ENCODE peak calls at places on chromosome 12, in nine cellular contexts. One of them, this sample, is unnamed.

GRCh38 chr12:48455116-48455515 is 17.2 kb upstream of the ANP32D start:
- DNase-seq in AG09309: no peak
- DNase-seq in GM10248: no peak
- DNase-seq in mucosa of descending colon: no peak
- DNase-seq in activated CD8-positive, alpha-beta T cell treated with anti-CD3 and anti-CD28 coated beads for 36 hours: no peak
- DNase-seq in left ventricle myocardium inferior: no peak
- DNase-seq in progenitor cell of endocrine pancreas: no peak
- DNase-seq in CD4-positive, alpha-beta T cell: no peak
- DNase-seq in A673: no peak
- DNase-seq in this sample: no peak

GRCh38 chr12:93108958-93109357 is 179.9 kb upstream of the EEA1 start:
- DNase-seq in left ventricle myocardium inferior: no peak
- DNase-seq in GM10248: no peak
- DNase-seq in AG09309: peak; percentile 37
- DNase-seq in progenitor cell of endocrine pancreas: no peak
- DNase-seq in CD4-positive, alpha-beta T cell: no peak
- DNase-seq in A673: peak; percentile 84
- DNase-seq in mucosa of descending colon: no peak
- DNase-seq in activated CD8-positive, alpha-beta T cell treated with anti-CD3 and anti-CD28 coated beads for 36 hours: no peak
- DNase-seq in this sample: no peak

GRCh38 chr12:62684586-62685295 is 218.1 kb downstream of the MON2 start:
- DNase-seq in mucosa of descending colon: peak; percentile 52
- DNase-seq in A673: peak; percentile 75
- DNase-seq in AG09309: peak; percentile 71
- DNase-seq in CD4-positive, alpha-beta T cell: no peak
- DNase-seq in left ventricle myocardium inferior: peak; percentile 81
- DNase-seq in GM10248: no peak
- DNase-seq in activated CD8-positive, alpha-beta T cell treated with anti-CD3 and anti-CD28 coated beads for 36 hours: no peak
- DNase-seq in progenitor cell of endocrine pancreas: no peak
- DNase-seq in this sample: no peak

GRCh38 chr12:95700316-95700785 is 90.2 kb downstream of the NTN4 start:
- DNase-seq in progenitor cell of endocrine pancreas: no peak
- DNase-seq in GM10248: peak; percentile 68
- DNase-seq in CD4-positive, alpha-beta T cell: no peak
- DNase-seq in AG09309: peak; percentile 80
- DNase-seq in mucosa of descending colon: no peak
- DNase-seq in activated CD8-positive, alpha-beta T cell treated with anti-CD3 and anti-CD28 coated beads for 36 hours: no peak
- DNase-seq in A673: no peak
- DNase-seq in left ventricle myocardium inferior: no peak
- DNase-seq in this sample: peak; percentile 72

GRCh38 chr12:92470608-92471021 is 232.2 kb upstream of the PLEKHG7 start:
- DNase-seq in mucosa of descending colon: no peak
- DNase-seq in activated CD8-positive, alpha-beta T cell treated with anti-CD3 and anti-CD28 coated beads for 36 hours: peak; percentile 78
- DNase-seq in A673: no peak
- DNase-seq in GM10248: peak; percentile 15
- DNase-seq in AG09309: no peak
- DNase-seq in progenitor cell of endocrine pancreas: no peak
- DNase-seq in left ventricle myocardium inferior: no peak
- DNase-seq in CD4-positive, alpha-beta T cell: no peak
- DNase-seq in this sample: no peak

GRCh38 chr12:26282339-26282945 is 87.1 kb downstream of the SSPN start:
- DNase-seq in AG09309: no peak
- DNase-seq in mucosa of descending colon: no peak
- DNase-seq in progenitor cell of endocrine pancreas: no peak
- DNase-seq in activated CD8-positive, alpha-beta T cell treated with anti-CD3 and anti-CD28 coated beads for 36 hours: no peak
- DNase-seq in A673: no peak
- DNase-seq in CD4-positive, alpha-beta T cell: no peak
- DNase-seq in left ventricle myocardium inferior: no peak
- DNase-seq in GM10248: no peak
- DNase-seq in this sample: no peak

GRCh38 chr12:26841085-26841484 is 8.1 kb upstream of the ITPR2 start:
- DNase-seq in A673: no peak
- DNase-seq in left ventricle myocardium inferior: no peak
- DNase-seq in mucosa of descending colon: no peak
- DNase-seq in GM10248: no peak
- DNase-seq in activated CD8-positive, alpha-beta T cell treated with anti-CD3 and anti-CD28 coated beads for 36 hours: peak; percentile 21
- DNase-seq in AG09309: no peak
- DNase-seq in CD4-positive, alpha-beta T cell: peak; percentile 21
- DNase-seq in progenitor cell of endocrine pancreas: no peak
- DNase-seq in this sample: no peak

GRCh38 chr12:109621864-109622485 is 48.4 kb downstream of the MVK start:
- DNase-seq in CD4-positive, alpha-beta T cell: no peak
- DNase-seq in A673: peak; percentile 24
- DNase-seq in mucosa of descending colon: no peak
- DNase-seq in AG09309: no peak
- DNase-seq in left ventricle myocardium inferior: no peak
- DNase-seq in activated CD8-positive, alpha-beta T cell treated with anti-CD3 and anti-CD28 coated beads for 36 hours: no peak
- DNase-seq in progenitor cell of endocrine pancreas: no peak
- DNase-seq in GM10248: no peak
- DNase-seq in this sample: no peak

GRCh38 chr12:2768224-2768961 is 26.4 kb upstream of the FKBP4 start:
- DNase-seq in progenitor cell of endocrine pancreas: no peak
- DNase-seq in CD4-positive, alpha-beta T cell: no peak
- DNase-seq in left ventricle myocardium inferior: no peak
- DNase-seq in activated CD8-positive, alpha-beta T cell treated with anti-CD3 and anti-CD28 coated beads for 36 hours: no peak
- DNase-seq in A673: no peak
- DNase-seq in GM10248: no peak
- DNase-seq in mucosa of descending colon: no peak
- DNase-seq in AG09309: no peak
- DNase-seq in this sample: no peak

GRCh38 chr12:104372048-104372720 is 68.6 kb downstream of the EID3 start:
- DNase-seq in AG09309: no peak
- DNase-seq in GM10248: no peak
- DNase-seq in activated CD8-positive, alpha-beta T cell treated with anti-CD3 and anti-CD28 coated beads for 36 hours: peak; percentile 78
- DNase-seq in progenitor cell of endocrine pancreas: no peak
- DNase-seq in mucosa of descending colon: no peak
- DNase-seq in CD4-positive, alpha-beta T cell: peak; percentile 13
- DNase-seq in left ventricle myocardium inferior: no peak
- DNase-seq in A673: no peak
- DNase-seq in this sample: no peak

DNA sequence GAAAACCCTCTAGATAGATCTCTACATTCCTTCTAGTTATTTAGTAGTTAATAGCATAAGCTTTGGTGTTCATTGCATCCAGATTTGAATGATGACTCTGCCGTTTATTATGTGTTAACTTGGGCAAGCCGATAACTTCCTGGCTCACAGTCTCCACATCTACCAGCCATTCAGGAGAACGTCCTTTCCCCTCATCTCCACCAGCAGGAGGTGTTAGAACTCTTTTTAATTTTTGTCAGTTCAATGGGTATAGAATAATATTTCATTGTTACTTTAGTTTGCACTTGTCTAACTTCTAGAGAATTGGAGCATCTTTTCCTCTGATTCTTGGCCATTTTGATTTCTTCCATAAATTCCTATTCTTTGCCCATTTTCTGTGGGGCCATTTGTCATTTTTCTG is 30.0 kb upstream of the WSCD2 start:
- DNase-seq in CD4-positive, alpha-beta T cell: no peak
- DNase-seq in activated CD8-positive, alpha-beta T cell treated with anti-CD3 and anti-CD28 coated beads for 36 hours: no peak
- DNase-seq in mucosa of descending colon: no peak
- DNase-seq in progenitor cell of endocrine pancreas: no peak
- DNase-seq in AG09309: no peak
- DNase-seq in GM10248: no peak
- DNase-seq in left ventricle myocardium inferior: no peak
- DNase-seq in A673: peak; percentile 7
- DNase-seq in this sample: no peak
- TF ChIP-seq CTCF in CD4-positive, alpha-beta T cell: no peak
- TF ChIP-seq CTCF in activated CD8-positive, alpha-beta T cell treated with anti-CD3 and anti-CD28 coated beads for 36 hours: no peak
- TF ChIP-seq CTCF in mucosa of descending colon: no peak
- TF ChIP-seq CTCF in progenitor cell of endocrine pancreas: no peak
- TF ChIP-seq CTCF in AG09309: peak; percentile 22
- TF ChIP-seq CTCF in GM10248: no peak
- TF ChIP-seq CTCF in left ventricle myocardium inferior: peak; percentile 58
- TF ChIP-seq CTCF in A673: peak; percentile 39
- TF ChIP-seq CTCF in this sample: no peak

GRCh38 chr12:22543246-22544037 is 900 bp downstream of the C2CD5 start:
- DNase-seq in A673: no peak
- DNase-seq in mucosa of descending colon: peak; percentile 87
- DNase-seq in progenitor cell of endocrine pancreas: peak; percentile 61
- DNase-seq in left ventricle myocardium inferior: peak; percentile 48
- DNase-seq in CD4-positive, alpha-beta T cell: peak; percentile 35
- DNase-seq in AG09309: no peak
- DNase-seq in GM10248: peak; percentile 59
- DNase-seq in activated CD8-positive, alpha-beta T cell treated with anti-CD3 and anti-CD28 coated beads for 36 hours: peak; percentile 79
- DNase-seq in this sample: peak; percentile 58

GRCh38 chr12:22541496-22541895 is 2.8 kb downstream of the C2CD5 start:
- DNase-seq in activated CD8-positive, alpha-beta T cell treated with anti-CD3 and anti-CD28 coated beads for 36 hours: no peak
- DNase-seq in progenitor cell of endocrine pancreas: no peak
- DNase-seq in AG09309: no peak
- DNase-seq in CD4-positive, alpha-beta T cell: no peak
- DNase-seq in left ventricle myocardium inferior: no peak
- DNase-seq in mucosa of descending colon: no peak
- DNase-seq in GM10248: no peak
- DNase-seq in A673: no peak
- DNase-seq in this sample: no peak

GRCh38 chr12:22538336-22538735 is 6.0 kb downstream of the C2CD5 start:
- DNase-seq in AG09309: no peak
- DNase-seq in left ventricle myocardium inferior: no peak
- DNase-seq in GM10248: no peak
- DNase-seq in CD4-positive, alpha-beta T cell: no peak
- DNase-seq in activated CD8-positive, alpha-beta T cell treated with anti-CD3 and anti-CD28 coated beads for 36 hours: no peak
- DNase-seq in progenitor cell of endocrine pancreas: no peak
- DNase-seq in A673: no peak
- DNase-seq in mucosa of descending colon: no peak
- DNase-seq in this sample: no peak

GRCh38 chr12:22539055-22539454 is 5.3 kb downstream of the C2CD5 start:
- DNase-seq in activated CD8-positive, alpha-beta T cell treated with anti-CD3 and anti-CD28 coated beads for 36 hours: no peak
- DNase-seq in CD4-positive, alpha-beta T cell: no peak
- DNase-seq in left ventricle myocardium inferior: no peak
- DNase-seq in AG09309: no peak
- DNase-seq in GM10248: no peak
- DNase-seq in A673: no peak
- DNase-seq in progenitor cell of endocrine pancreas: no peak
- DNase-seq in mucosa of descending colon: no peak
- DNase-seq in this sample: no peak

DNA sequence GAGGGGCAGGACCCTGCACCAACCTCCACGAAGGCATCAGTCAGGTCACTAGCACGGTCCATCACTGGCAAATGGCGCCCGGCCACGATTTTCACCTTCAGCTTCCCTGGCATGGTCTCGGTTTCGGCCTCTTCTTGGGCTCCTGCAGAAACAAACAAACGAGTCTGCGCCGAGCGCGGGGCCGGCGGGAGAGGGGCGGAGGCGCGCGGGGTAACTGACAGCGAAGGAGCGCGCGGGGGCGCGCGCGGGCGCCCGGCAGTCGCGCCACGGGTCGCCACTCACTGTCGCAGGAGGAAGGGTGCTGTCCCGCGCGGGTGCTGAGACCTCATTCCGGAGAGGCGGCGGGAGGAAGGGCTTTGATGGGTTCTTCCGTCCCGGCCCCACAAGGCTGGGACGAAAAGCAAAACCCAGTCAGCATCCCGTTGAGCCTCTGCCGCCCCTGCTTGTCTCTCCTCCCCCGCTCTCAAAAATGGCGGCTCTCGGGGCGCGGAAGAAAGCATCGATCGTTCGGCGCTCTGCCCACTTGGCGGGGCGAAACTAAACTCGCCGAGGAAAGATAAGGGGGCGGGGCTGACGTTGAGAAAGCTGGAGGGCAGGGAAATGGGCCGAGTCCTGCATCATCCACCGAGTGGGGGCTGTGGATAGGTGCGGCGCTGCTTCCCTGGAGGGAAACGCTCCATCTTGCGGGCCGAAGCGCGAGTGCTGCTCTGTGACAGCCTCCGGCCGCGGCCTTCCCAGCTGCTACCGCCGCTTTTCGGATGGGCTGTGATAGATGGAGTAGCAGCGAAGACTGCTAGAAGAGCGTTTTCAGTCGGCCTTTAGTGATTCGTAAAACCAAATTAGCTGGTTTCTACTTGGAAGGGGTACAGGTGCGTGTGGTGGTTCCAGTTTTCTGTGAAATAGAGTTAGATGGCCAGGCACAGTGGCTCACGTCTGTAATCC is at the start of gene C2CD5:
- DNase-seq in AG09309: peak; percentile 91
- DNase-seq in mucosa of descending colon: peak; percentile 97
- DNase-seq in GM10248: peak; percentile 91
- DNase-seq in CD4-positive, alpha-beta T cell: peak; percentile 96
- DNase-seq in left ventricle myocardium inferior: peak; percentile 97
- DNase-seq in activated CD8-positive, alpha-beta T cell treated with anti-CD3 and anti-CD28 coated beads for 36 hours: peak; percentile 97
- DNase-seq in progenitor cell of endocrine pancreas: peak; percentile 98
- DNase-seq in A673: peak; percentile 99
- DNase-seq in this sample: peak; percentile 91
- TF ChIP-seq CTCF in AG09309: peak; percentile 47
- TF ChIP-seq CTCF in mucosa of descending colon: peak; percentile 26
- TF ChIP-seq CTCF in GM10248: peak; percentile 51
- TF ChIP-seq CTCF in CD4-positive, alpha-beta T cell: peak; percentile 37
- TF ChIP-seq CTCF in left ventricle myocardium inferior: peak; percentile 51
- TF ChIP-seq CTCF in activated CD8-positive, alpha-beta T cell treated with anti-CD3 and anti-CD28 coated beads for 36 hours: no peak
- TF ChIP-seq CTCF in progenitor cell of endocrine pancreas: peak; percentile 51
- TF ChIP-seq CTCF in A673: peak; percentile 39
- TF ChIP-seq CTCF in this sample: peak; percentile 18

DNA sequence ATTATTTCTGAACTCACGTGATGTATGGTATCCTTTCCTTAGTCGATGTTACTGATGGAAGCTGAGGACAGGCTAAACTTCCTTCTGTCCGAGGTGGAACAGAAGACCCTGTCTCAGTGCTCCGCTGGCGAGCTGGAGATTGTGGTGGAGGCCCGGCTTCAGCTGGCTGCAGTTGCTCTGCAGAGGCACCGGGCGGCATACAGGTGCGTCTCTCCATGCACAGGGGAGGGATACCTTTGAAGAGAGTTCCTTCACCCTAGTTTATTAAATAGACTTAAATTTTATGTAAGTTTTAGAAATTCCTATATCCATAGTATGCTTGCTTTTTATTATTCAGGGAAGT is 186.7 kb upstream of the NEDD1 start:
- DNase-seq in mucosa of descending colon: no peak
- DNase-seq in left ventricle myocardium inferior: no peak
- DNase-seq in A673: no peak
- DNase-seq in progenitor cell of endocrine pancreas: no peak
- DNase-seq in activated CD8-positive, alpha-beta T cell treated with anti-CD3 and anti-CD28 coated beads for 36 hours: peak; percentile 44
- DNase-seq in GM10248: peak; percentile 38
- DNase-seq in AG09309: no peak
- DNase-seq in CD4-positive, alpha-beta T cell: no peak
- DNase-seq in this sample: peak; percentile 34
- TF ChIP-seq CTCF in mucosa of descending colon: no peak
- TF ChIP-seq CTCF in left ventricle myocardium inferior: no peak
- TF ChIP-seq CTCF in A673: no peak
- TF ChIP-seq CTCF in progenitor cell of endocrine pancreas: peak; percentile 12
- TF ChIP-seq CTCF in activated CD8-positive, alpha-beta T cell treated with anti-CD3 and anti-CD28 coated beads for 36 hours: no peak
- TF ChIP-seq CTCF in GM10248: no peak
- TF ChIP-seq CTCF in AG09309: peak; percentile 4
- TF ChIP-seq CTCF in CD4-positive, alpha-beta T cell: no peak
- TF ChIP-seq CTCF in this sample: no peak

DNA sequence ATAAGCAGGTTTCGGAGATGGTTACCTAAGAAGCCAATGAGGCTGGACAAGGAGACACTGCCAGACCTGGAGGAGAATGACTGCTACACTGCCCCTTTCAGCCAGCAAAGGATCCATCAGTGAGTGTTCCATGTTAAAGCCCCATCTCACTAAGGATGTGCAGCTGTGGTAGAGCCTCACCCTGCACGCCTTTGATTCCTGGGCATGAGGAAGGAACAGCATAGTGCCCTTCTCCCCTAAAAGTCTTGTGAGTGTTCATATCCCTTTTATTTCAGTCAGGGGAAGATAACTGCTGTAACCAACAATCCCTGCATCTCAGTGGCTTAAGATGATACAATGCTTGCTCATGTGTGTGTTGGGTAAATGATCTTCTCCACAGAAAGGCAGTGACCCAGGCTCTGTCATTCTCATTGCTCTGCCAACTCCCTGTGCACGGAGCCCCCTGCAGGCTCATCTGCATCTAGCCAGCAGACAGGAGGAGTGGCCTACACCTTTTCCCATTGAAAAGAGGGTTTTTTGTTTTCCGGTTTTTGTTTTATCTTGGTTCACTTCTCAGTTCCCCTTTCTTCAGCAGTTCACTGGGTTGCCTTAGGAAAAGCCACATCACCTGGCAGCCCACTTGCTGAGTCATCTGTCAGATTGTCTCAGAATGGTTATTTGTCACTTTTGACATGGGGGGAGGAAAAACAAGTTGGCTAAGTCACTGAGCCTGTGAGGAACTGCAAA is 193.1 kb downstream of the ANO4 start:
- DNase-seq in AG09309: no peak
- DNase-seq in A673: peak; percentile 83
- DNase-seq in progenitor cell of endocrine pancreas: peak; percentile 16
- DNase-seq in CD4-positive, alpha-beta T cell: no peak
- DNase-seq in left ventricle myocardium inferior: no peak
- DNase-seq in GM10248: peak; percentile 62
- DNase-seq in mucosa of descending colon: no peak
- DNase-seq in activated CD8-positive, alpha-beta T cell treated with anti-CD3 and anti-CD28 coated beads for 36 hours: peak; percentile 3
- DNase-seq in this sample: peak; percentile 61
- TF ChIP-seq CTCF in AG09309: peak; percentile 72
- TF ChIP-seq CTCF in A673: peak; percentile 80
- TF ChIP-seq CTCF in progenitor cell of endocrine pancreas: peak; percentile 60
- TF ChIP-seq CTCF in CD4-positive, alpha-beta T cell: no peak
- TF ChIP-seq CTCF in left ventricle myocardium inferior: no peak
- TF ChIP-seq CTCF in GM10248: peak; percentile 61
- TF ChIP-seq CTCF in mucosa of descending colon: no peak
- TF ChIP-seq CTCF in activated CD8-positive, alpha-beta T cell treated with anti-CD3 and anti-CD28 coated beads for 36 hours: no peak
- TF ChIP-seq CTCF in this sample: peak; percentile 14

This sample was measured in GM20000.